ENCODE peak calls at places on chromosomes 11 and 22, in ten cellular contexts. S is psoas muscle, W is lower leg skin, E is HFFc6, J is adrenal gland, U is fibroblast of mammary gland, B is body of pancreas, Q is HCT116, Z is astrocyte, X is esophagus muscularis mucosa. R is an unnamed sample.

GRCh38 chr11:70786021-70786665 is 387.8 kb downstream of the CTTN start:
- DNase-seq in S (no peak), W (no peak), E (no peak), J (no peak), U (no peak), B (no peak), Q (no peak), Z (no peak), X (no peak), R (no peak)

GRCh38 chr11:67367014-67367835 is 6.2 kb downstream of the CLCF1 start:
- DNase-seq in S (no peak), W (no peak), E (no peak), J (no peak), U (no peak), B (no peak), Q (no peak), Z (no peak), X (no peak), R (peak)

GRCh38 chr11:74020537-74020936 is 11.7 kb upstream of the UCP3 start:
- DNase-seq in S (no peak), W (no peak), E (no peak), J (no peak), U (no peak), B (no peak), Q (no peak), Z (no peak), X (no peak), R (no peak)

GRCh38 chr22:36368359-36368983 is 19.3 kb downstream of the MYH9 start:
- DNase-seq in S (no peak), W (no peak), E (peak), J (no peak), U (peak), B (peak), Q (no peak), Z (peak), X (no peak), R (peak)

GRCh38 chr11:112795142-112795815 is 165.9 kb upstream of the NCAM1 start:
- DNase-seq in S (peak), W (no peak), E (peak), J (no peak), U (peak), B (peak), Q (peak), Z (peak), X (no peak), R (peak)

GRCh38 chr11:132099692-132100091 is 729.3 kb downstream of the NTM start:
- DNase-seq in S (no peak), W (no peak), E (no peak), J (no peak), U (peak), B (no peak), Q (no peak), Z (no peak), X (no peak), R (peak)

GRCh38 chr22:20111689-20112622 is 3.9 kb upstream of the RANBP1 start:
- DNase-seq in S (peak), W (no peak), E (no peak), J (no peak), U (no peak), B (no peak), Q (no peak), Z (no peak), X (no peak), R (no peak)

GRCh38 chr11:131696584-131697120 is 326.2 kb downstream of the NTM start:
- DNase-seq in S (no peak), W (no peak), E (no peak), J (no peak), U (no peak), B (no peak), Q (no peak), Z (no peak), X (peak), R (no peak)

GRCh38 chr22:37804886-37805857 is 2.6 kb upstream of the GCAT start:
- DNase-seq in S (peak), W (peak), E (peak), J (peak), U (peak), B (peak), Q (peak), Z (peak), X (peak), R (peak)

GRCh38 chr11:78212586-78213371 is 24.1 kb downstream of the USP35 start:
- DNase-seq in S (no peak), W (no peak), E (peak), J (peak), U (peak), B (no peak), Q (no peak), Z (peak), X (no peak), R (no peak)

GRCh38 chr11:2387266-2387982 is 10.3 kb downstream of the CD81 start:
- DNase-seq in S (no peak), W (no peak), E (peak), J (no peak), U (peak), B (no peak), Q (no peak), Z (no peak), X (no peak), R (no peak)

GRCh38 chr22:27800250-27801131 is 1.1 kb downstream of the MN1 start:
- DNase-seq in S (peak), W (no peak), E (no peak), J (no peak), U (no peak), B (no peak), Q (no peak), Z (no peak), X (no peak), R (peak)

GRCh38 chr22:36249160-36249559 is 3.8 kb upstream of the APOL1 start:
- DNase-seq in S (no peak), W (no peak), E (no peak), J (no peak), U (no peak), B (no peak), Q (no peak), Z (no peak), X (no peak), R (no peak)

GRCh38 chr11:111400595-111400994 is 21.5 kb upstream of the POU2AF1 start:
- DNase-seq in S (no peak), W (no peak), E (no peak), J (no peak), U (no peak), B (no peak), Q (no peak), Z (no peak), X (no peak), R (no peak)

GRCh38 chr11:10927533-10927932 is 69.7 kb upstream of the ZBED5 start:
- DNase-seq in S (no peak), W (peak), E (no peak), J (no peak), U (no peak), B (no peak), Q (no peak), Z (no peak), X (peak), R (peak)

GRCh38 chr22:39177456-39177775 is 24.9 kb upstream of the CBX7 start:
- DNase-seq in S (no peak), W (no peak), E (no peak), J (no peak), U (no peak), B (no peak), Q (no peak), Z (no peak), X (no peak), R (no peak)

GRCh38 chr22:29606320-29606719 is 2.9 kb downstream of the NF2 start:
- DNase-seq in S (no peak), W (no peak), E (no peak), J (no peak), U (no peak), B (no peak), Q (no peak), Z (no peak), X (no peak), R (no peak)

GRCh38 chr22:37141476-37141875 is 8.2 kb downstream of the IL2RB start:
- DNase-seq in S (no peak), W (no peak), E (no peak), J (no peak), U (no peak), B (no peak), Q (no peak), Z (no peak), X (no peak), R (no peak)

GRCh38 chr11:130606781-130607511 is 158.5 kb downstream of the ADAMTS15 start:
- DNase-seq in S (peak), W (peak), E (no peak), J (no peak), U (peak), B (no peak), Q (no peak), Z (no peak), X (no peak), R (no peak)

GRCh38 chr22:41302016-41302767 is 867 bp downstream of the ZC3H7B start:
- DNase-seq in S (no peak), W (no peak), E (no peak), J (no peak), U (no peak), B (no peak), Q (no peak), Z (no peak), X (no peak), R (no peak)

GRCh38 chr22:39183991-39184585 is 31.6 kb upstream of the CBX7 start:
- DNase-seq in S (no peak), W (no peak), E (no peak), J (no peak), U (peak), B (peak), Q (peak), Z (peak), X (no peak), R (no peak)

GRCh38 chr11:92225563-92226308 is 1.1 kb downstream of the FAT3 start:
- DNase-seq in S (no peak), W (no peak), E (no peak), J (no peak), U (no peak), B (no peak), Q (no peak), Z (peak), X (no peak), R (no peak)

GRCh38 chr11:123302751-123303195 is 107.7 kb upstream of the CLMP start:
- DNase-seq in S (no peak), W (no peak), E (peak), J (no peak), U (peak), B (no peak), Q (no peak), Z (peak), X (no peak), R (peak)

GRCh38 chr22:21641795-21642583 is at the start of gene SDF2L1:
- DNase-seq in S (peak), W (peak), E (peak), J (peak), U (peak), B (peak), Q (peak), Z (peak), X (peak), R (peak)

GRCh38 chr22:21640810-21641209 is 1.3 kb upstream of the SDF2L1 start:
- DNase-seq in S (no peak), W (no peak), E (no peak), J (no peak), U (no peak), B (no peak), Q (no peak), Z (no peak), X (no peak), R (no peak)

GRCh38 chr22:21641417-21641794 is 696 bp upstream of the SDF2L1 start:
- DNase-seq in S (peak), W (no peak), E (peak), J (no peak), U (peak), B (peak), Q (no peak), Z (no peak), X (no peak), R (peak)

GRCh38 chr22:21642584-21643448 is 714 bp downstream of the SDF2L1 start:
- DNase-seq in S (peak), W (no peak), E (peak), J (no peak), U (peak), B (peak), Q (no peak), Z (no peak), X (no peak), R (peak)

DNA sequence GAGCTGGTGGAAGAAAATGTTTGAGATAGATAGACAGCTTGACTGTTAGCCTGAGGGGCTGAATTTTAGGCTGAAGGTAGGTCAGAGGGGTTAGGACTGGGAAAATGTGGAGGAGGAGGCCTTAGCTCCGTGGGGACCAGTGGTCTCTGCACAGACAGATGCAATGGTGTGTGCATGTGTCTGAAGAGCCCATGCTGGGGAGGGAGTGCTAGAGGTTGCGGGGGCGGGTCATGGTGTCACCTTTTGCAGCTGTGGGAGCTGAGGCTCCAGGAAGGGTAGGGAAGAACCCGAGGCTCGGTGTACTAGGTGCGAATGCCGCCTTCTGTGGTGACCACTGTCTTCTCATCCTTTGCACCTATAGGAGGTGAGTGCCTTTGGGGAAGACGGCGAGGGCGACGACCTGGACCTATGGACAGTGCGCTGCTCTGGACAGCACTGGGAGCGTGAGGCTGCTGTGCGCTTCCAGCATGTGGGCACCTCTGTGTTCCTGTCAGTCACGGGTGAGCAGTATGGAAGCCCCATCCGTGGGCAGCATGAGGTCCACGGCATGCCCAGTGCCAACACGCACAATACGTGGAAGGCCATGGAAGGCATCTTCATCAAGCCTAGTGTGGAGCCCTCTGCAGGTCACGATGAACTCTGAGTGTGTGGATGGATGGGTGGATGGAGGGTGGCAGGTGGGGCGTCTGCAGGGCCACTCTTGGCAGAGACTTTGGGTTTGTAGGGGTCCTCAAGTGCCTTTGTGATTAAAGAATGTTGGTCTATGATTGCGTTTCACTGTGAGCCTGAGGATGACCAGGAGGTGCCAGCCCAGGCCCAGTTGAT is 1.6 kb downstream of the SDF2L1 start:
- DNase-seq in S (no peak), W (no peak), E (no peak), J (no peak), U (no peak), B (no peak), Q (no peak), Z (no peak), X (no peak), R (no peak)
- TF ChIP-seq CTCF in S (no peak), W (no peak), E (peak), J (no peak), U (peak), B (no peak), Q (peak), Z (no peak), X (no peak), R (no peak)

GRCh38 chr11:61769169-61769920 is 16.9 kb downstream of the MYRF start:
- DNase-seq in S (no peak), W (no peak), E (no peak), J (no peak), U (no peak), B (peak), Q (no peak), Z (peak), X (no peak), R (no peak)
- TF ChIP-seq CTCF in S (no peak), W (no peak), E (peak), J (no peak), U (no peak), B (no peak), Q (peak), Z (no peak), X (no peak), R (no peak)

GRCh38 chr11:32893091-32893946 is 708 bp downstream of the QSER1 start:
- DNase-seq in S (peak), W (peak), E (no peak), J (peak), U (peak), B (peak), Q (no peak), Z (peak), X (no peak), R (peak)
- TF ChIP-seq CTCF in S (peak), W (no peak), E (peak), J (peak), U (peak), B (peak), Q (peak), Z (no peak), X (peak), R (peak)

DNA sequence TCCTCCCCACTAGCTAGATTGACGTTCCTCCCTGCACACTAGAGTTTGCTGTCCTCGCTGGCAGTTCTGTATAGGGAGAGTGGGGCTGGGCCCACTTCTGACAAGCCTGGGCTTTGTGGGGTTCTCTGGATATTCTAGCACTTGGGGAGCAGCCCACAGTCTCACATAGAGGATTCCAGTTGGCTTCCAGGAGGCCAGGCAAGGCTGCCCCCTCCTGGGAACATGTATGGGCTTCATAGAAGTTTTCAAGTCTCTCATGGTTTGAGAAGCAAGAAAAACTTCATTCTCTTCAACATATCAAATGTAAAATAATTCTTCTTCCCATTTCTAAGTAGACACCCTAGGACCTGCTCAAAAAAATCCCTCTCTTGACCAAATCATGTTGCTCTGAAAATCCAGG is 87.5 kb downstream of the NAV2 start:
- DNase-seq in S (no peak), W (no peak), E (peak), J (no peak), U (no peak), B (no peak), Q (no peak), Z (no peak), X (no peak), R (no peak)
- TF ChIP-seq CTCF in S (no peak), W (no peak), E (peak), J (no peak), U (peak), B (no peak), Q (peak), Z (peak), X (no peak), R (peak)